ENCODE peak calls at places on chromosome 6, in eight cellular contexts. M is A549, V is astrocyte of the spinal cord, P is lung, B is GM12864, K is AG04450, L is mucosa of descending colon, G is colonic mucosa. Y is an unnamed sample.

GRCh38 chr6:10951675-10952282 is 64.9 kb downstream of the SYCP2L start:
- DNase-seq in M (peak), K (peak), V (peak), G (no peak), L (no peak), B (no peak), P (no peak), Y (peak)

GRCh38 chr6:155014137-155014536 is 19.0 kb downstream of the TIAM2 start:
- DNase-seq in P (no peak), K (no peak), G (no peak), M (no peak), V (no peak), B (no peak), L (no peak), Y (no peak)

GRCh38 chr6:105389543-105389942 is 13.3 kb downstream of the PREP start:
- DNase-seq in V (no peak), L (no peak), G (no peak), P (no peak), K (no peak), B (no peak), M (no peak), Y (no peak)

GRCh38 chr6:29954272-29954671 is 11.9 kb downstream of the HLA-A start:
- DNase-seq in P (no peak), B (no peak), L (no peak), V (no peak), G (no peak), K (no peak), M (no peak), Y (no peak)

GRCh38 chr6:137933696-137934095 is 66.6 kb downstream of the TNFAIP3 start:
- DNase-seq in V (peak), M (no peak), L (no peak), K (peak), G (no peak), P (no peak), B (no peak), Y (peak)

GRCh38 chr6:153210083-153210482 is 79.0 kb upstream of the RGS17 start:
- DNase-seq in G (no peak), M (no peak), P (no peak), B (no peak), L (no peak), K (peak), V (peak), Y (no peak)

GRCh38 chr6:161074496-161075140 is 83.0 kb downstream of the MAP3K4 start:
- DNase-seq in B (no peak), M (no peak), G (no peak), K (no peak), L (no peak), V (no peak), P (no peak), Y (no peak)

GRCh38 chr6:41728073-41728936 is 7.1 kb downstream of the TFEB start:
- DNase-seq in V (no peak), L (peak), K (no peak), G (peak), B (no peak), P (no peak), M (no peak), Y (no peak)

GRCh38 chr6:111781055-111781708 is 92.1 kb downstream of the FYN start:
- DNase-seq in P (no peak), K (no peak), G (no peak), B (no peak), M (no peak), V (no peak), L (no peak), Y (peak)

GRCh38 chr6:4265740-4266139 is 130.4 kb upstream of the ECI2 start:
- DNase-seq in L (no peak), K (no peak), G (no peak), V (no peak), P (no peak), B (no peak), M (no peak), Y (no peak)

GRCh38 chr6:129748901-129749748 is 39.1 kb upstream of the ARHGAP18 start:
- DNase-seq in M (no peak), V (peak), P (no peak), L (no peak), K (no peak), B (no peak), G (no peak), Y (peak)
- H3K4me3 ChIP-seq in M (no peak), V (no peak), P (no peak), L (no peak), K (no peak), B (no peak), G (no peak), Y (no peak)

GRCh38 chr6:70225052-70225451 is 77.8 kb downstream of the COL9A1 start:
- DNase-seq in P (no peak), B (no peak), V (no peak), M (no peak), G (no peak), L (no peak), K (no peak), Y (no peak)

GRCh38 chr6:70221715-70222236 is 81.1 kb downstream of the COL9A1 start:
- DNase-seq in B (no peak), P (no peak), K (no peak), V (no peak), G (no peak), M (no peak), L (no peak), Y (peak)

GRCh38 chr6:70222350-70222749 is 80.5 kb downstream of the COL9A1 start:
- DNase-seq in B (no peak), G (no peak), M (no peak), P (no peak), K (no peak), L (no peak), V (no peak), Y (no peak)

GRCh38 chr6:70219943-70220613 is 82.8 kb downstream of the COL9A1 start:
- DNase-seq in M (no peak), B (no peak), K (no peak), V (no peak), L (no peak), G (no peak), P (no peak), Y (no peak)

DNA sequence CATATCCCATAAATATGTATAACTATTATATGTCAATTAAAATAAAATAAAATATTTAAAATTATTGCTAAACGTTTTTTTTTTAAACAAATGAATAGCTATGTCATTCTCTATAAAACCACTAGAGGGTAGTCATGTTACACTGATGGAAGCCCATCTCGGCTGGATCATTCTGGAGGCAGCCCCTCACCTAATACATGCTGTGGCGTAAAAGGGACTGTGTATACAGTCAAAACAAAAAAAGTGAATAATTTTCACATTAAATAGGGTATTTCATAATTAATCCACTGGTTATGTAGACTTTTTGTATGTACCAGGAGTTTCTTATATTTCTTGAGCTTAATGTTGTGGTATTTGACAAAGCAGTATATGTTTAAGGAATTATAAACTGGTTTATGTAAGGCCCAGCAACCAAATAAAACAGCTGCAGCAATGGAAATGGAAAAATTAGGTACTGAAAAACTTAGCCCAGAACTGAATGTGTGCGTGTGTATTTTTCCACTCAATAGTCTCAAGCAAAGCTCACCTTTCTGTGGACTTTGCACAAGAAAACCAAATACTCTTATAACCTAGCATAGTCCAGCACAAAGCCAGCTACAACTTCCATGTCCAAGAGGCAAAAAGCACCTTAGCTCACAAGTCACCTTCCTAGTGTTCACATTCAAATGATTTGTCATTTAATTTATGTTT is 81.7 kb downstream of the COL9A1 start:
- DNase-seq in B (no peak), P (no peak), K (no peak), L (no peak), V (peak), G (no peak), M (peak), Y (peak)
- TF ChIP-seq CTCF in B (peak), P (peak), K (peak), L (peak), V (peak), G (peak), M (peak), Y (peak)

DNA sequence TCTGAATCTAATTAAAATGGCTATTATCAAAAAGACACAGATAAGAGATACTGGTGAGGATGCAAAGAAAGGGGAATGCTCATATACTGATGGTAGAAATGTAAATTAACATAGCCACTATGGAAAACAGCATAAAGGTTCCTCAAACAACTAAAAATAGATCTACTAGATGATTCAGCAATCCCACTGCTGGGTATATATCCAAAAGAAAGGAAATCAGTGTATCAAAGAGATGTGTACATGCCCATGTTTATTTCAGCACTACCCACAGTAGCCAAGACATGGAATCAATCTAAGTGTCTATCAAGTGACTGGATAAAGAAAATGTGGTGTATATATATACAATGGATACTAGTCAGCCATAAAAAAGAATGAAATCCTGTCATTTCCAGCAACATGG is 6.0 kb upstream of the BRD2 start:
- DNase-seq in L (no peak), G (no peak), P (no peak), B (no peak), V (no peak), K (no peak), M (no peak), Y (no peak)
- H3K4me3 ChIP-seq in L (no peak), G (no peak), P (no peak), B (no peak), V (no peak), K (no peak), M (no peak), Y (no peak)

DNA sequence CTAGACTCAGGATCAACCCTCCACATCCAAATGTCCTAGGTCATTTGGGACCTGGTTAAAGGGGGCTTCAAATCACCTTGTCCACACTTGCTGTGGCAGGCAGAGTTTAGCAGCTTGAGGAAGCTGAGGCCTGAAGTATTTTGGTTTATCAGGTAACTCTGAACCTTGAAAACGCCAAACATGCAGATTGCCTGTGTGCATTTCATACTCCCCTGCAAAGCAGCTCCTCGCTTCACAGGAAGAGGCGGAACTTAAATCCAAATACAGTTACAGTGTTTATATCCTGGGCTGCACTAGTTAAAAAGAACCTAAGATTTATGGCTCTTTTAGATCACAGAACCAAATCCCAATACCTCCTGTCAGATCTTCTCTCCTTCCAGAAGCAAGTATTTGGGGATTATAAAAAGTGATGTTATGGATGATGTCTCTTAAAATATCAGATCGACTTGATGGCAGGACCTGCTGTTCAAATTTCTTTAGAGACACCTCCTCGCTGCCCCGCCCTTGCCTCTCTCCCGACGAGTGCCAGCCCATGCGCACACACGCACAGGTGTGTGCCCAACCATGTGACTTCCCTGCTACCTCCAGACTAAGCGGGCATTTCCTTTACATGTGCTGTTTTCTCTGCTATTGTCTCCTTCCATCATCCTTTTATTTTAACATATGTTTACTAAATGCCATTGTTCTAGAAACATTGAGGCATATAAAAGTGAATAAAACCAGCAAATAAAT is 224.6 kb upstream of the FOXQ1 start:
- DNase-seq in K (no peak), L (peak), P (no peak), B (no peak), V (no peak), M (no peak), G (peak), Y (no peak)
- TF ChIP-seq CTCF in K (no peak), L (no peak), P (no peak), B (no peak), V (no peak), M (no peak), G (no peak), Y (no peak)

GRCh38 chr6:158815915-158816314 is 3.3 kb downstream of the EZR start:
- DNase-seq in G (no peak), B (no peak), L (no peak), V (no peak), M (no peak), K (no peak), P (no peak), Y (no peak)
- H3K4me3 ChIP-seq in G (peak), B (peak), L (no peak), V (peak), M (peak), K (no peak), P (no peak), Y (peak)

GRCh38 chr6:21592953-21593352 is 598 bp upstream of the SOX4 start:
- DNase-seq in P (no peak), M (no peak), B (no peak), L (no peak), K (no peak), G (no peak), V (no peak), Y (no peak)

GRCh38 chr6:21587925-21588811 is 5.4 kb upstream of the SOX4 start:
- DNase-seq in V (peak), P (peak), G (peak), M (peak), B (no peak), L (peak), K (no peak), Y (no peak)

GRCh38 chr6:21588812-21589811 is 4.4 kb upstream of the SOX4 start:
- DNase-seq in P (peak), L (peak), V (peak), B (no peak), M (peak), G (peak), K (peak), Y (peak)

GRCh38 chr6:21587182-21587924 is 6.2 kb upstream of the SOX4 start:
- DNase-seq in B (no peak), V (peak), L (peak), K (no peak), G (peak), M (peak), P (peak), Y (peak)

DNA sequence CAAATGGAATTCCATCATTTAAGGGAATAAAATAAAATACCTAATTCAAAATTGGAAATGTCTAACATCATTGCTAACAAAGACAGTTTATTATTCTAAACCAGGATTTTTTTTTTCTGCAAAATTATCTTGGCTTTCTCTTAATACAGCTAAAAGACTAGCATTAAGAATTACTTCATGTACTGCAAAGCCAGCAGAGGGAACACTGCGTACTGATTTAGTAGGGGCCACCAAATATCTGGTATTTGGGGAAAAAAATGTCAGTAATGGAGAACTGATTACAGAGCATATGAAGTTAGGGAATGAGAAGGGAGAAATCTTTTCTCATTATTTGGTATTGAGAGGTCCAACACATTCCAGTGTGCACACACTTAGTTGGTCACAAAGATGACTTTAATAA is 3.2 kb upstream of the SOX4 start:
- DNase-seq in P (no peak), G (no peak), V (no peak), L (no peak), B (no peak), K (no peak), M (no peak), Y (no peak)
- TF ChIP-seq CTCF in P (no peak), G (no peak), V (no peak), L (no peak), B (no peak), K (no peak), M (no peak), Y (no peak)

DNA sequence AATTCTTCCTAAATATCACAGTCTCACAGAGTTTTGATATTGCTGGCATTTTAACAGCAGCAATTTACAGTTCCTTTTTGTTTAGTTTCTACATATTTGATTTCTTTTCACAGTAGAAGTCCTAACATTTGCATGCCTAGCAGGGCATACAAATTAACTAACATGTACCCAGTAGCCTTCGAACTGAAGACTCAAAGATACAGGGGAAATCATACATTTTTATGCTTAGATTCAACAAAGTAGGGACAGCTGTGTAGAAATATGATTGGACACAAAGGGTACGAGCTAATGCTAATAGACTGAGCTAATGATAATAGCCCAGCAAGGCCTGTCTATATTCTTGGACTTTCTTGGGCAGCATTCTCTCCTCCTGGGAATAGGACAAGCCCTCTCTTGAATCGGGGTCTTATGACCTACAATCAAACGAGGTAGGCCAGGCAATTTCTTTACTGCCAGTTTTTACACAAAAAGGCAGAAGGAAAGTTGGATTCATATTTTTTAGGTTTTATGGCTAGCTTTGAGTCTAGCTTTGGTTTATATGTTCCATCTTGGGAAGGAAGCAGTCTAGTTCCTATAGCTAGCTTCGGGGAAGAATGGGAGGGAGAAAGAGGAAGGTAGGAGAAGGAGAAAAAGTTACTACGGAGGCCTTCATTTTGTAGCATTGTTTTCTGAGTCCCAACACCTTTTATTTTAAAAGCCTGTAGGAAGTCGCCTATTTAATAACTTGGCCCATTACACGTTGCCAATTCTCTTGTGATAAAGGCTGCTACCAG is 115.8 kb downstream of the HFE start:
- DNase-seq in L (no peak), V (no peak), M (no peak), P (no peak), B (no peak), G (no peak), K (no peak), Y (no peak)
- H3K4me3 ChIP-seq in L (no peak), V (no peak), M (no peak), P (no peak), B (no peak), G (no peak), K (no peak), Y (no peak)

DNA sequence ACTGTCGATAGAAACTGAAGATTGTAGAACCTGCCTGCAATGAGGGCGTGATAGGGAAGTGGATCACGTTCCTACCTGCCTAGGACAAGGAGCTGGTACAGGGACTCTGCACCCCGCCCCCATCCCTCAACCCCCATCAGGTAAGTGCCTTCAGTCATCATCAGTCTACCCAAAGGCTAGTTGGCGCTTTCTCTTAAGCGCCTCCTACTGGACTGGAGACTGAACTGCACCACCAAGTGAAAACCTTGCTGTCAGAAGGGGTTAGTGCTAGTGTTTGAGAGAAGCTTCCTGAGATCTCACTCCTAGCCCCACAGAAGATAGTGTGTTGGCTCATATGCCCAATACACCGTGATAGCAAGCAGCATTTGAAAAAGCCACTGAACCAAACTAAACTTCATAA is 706.5 kb upstream of the MAN1A1 start:
- DNase-seq in P (no peak), K (no peak), G (no peak), B (no peak), V (no peak), L (no peak), M (no peak), Y (peak)
- TF ChIP-seq CTCF in P (no peak), K (peak), G (no peak), B (peak), V (peak), L (no peak), M (no peak), Y (peak)

GRCh38 chr6:1667012-1667804 is 57.5 kb downstream of the FOXC1 start:
- DNase-seq in K (peak), G (no peak), L (no peak), M (no peak), P (no peak), V (no peak), B (no peak), Y (no peak)
- H3K4me3 ChIP-seq in K (no peak), G (no peak), L (no peak), M (no peak), P (no peak), V (no peak), B (no peak), Y (no peak)

Y was measured in bronchial epithelial cell.